ENCODE peak calls at places on chromosomes 13 and 19, in eight cellular contexts. L is effector memory CD4-positive, alpha-beta T cell; O is MM.1S; E is SK-N-SH; F is lung; R is esophagus squamous epithelium; H is tibial artery; G is tibial nerve. K is an unnamed sample. For H3K4me1, the result is how much of the 10 kb centered on the place peaks cover.

GRCh38 chr13:70237131-70237530 is 128.9 kb upstream of the KLHL1 start:
- DNase-seq in H (no peak), E (no peak), F (no peak), L (no peak), R (no peak), O (no peak), G (no peak), K (no peak)

GRCh38 chr19:44671400-44671799 is at the start of gene CEACAM19:
- DNase-seq in F (no peak), E (no peak), H (no peak), R (no peak), G (no peak), L (no peak), O (no peak), K (no peak)

GRCh38 chr19:11978492-11979100 is 13.8 kb downstream of the ZNF763 start:
- DNase-seq in H (no peak), R (no peak), G (no peak), O (no peak), F (no peak), L (no peak), E (no peak), K (no peak)

GRCh38 chr13:32988588-32989256 is 27.5 kb upstream of the KL start:
- DNase-seq in O (no peak), H (no peak), E (no peak), R (no peak), F (no peak), G (no peak), L (no peak), K (no peak)

GRCh38 chr19:10230155-10230903 is 802 bp downstream of the S1PR2 start:
- DNase-seq in H (peak), O (no peak), E (peak), L (peak), R (no peak), F (peak), G (peak), K (peak)

GRCh38 chr19:19155495-19156219 is 14.4 kb downstream of the MEF2B start:
- DNase-seq in O (no peak), R (no peak), F (no peak), H (no peak), L (no peak), G (no peak), E (no peak), K (no peak)

GRCh38 chr13:95367309-95367843 is 66.1 kb upstream of the ABCC4 start:
- DNase-seq in R (no peak), O (no peak), E (peak), G (no peak), F (no peak), H (no peak), L (no peak), K (no peak)

GRCh38 chr19:10936661-10937084 is 8.1 kb downstream of the TIMM29 start:
- DNase-seq in E (peak), R (no peak), L (no peak), O (peak), G (no peak), F (no peak), H (no peak), K (peak)

GRCh38 chr13:21548577-21548976 is 55.4 kb downstream of the MICU2 start:
- DNase-seq in H (no peak), R (no peak), E (no peak), O (no peak), G (no peak), L (no peak), F (no peak), K (no peak)

GRCh38 chr19:7788933-7789323 is 25.9 kb downstream of the CLEC4M start:
- DNase-seq in F (no peak), O (no peak), R (no peak), E (no peak), H (no peak), L (no peak), G (no peak), K (no peak)
- H3K4me3 ChIP-seq in F (peak), O (no peak), R (peak), E (no peak), H (no peak), L (no peak), G (no peak), K (no peak)

DNA sequence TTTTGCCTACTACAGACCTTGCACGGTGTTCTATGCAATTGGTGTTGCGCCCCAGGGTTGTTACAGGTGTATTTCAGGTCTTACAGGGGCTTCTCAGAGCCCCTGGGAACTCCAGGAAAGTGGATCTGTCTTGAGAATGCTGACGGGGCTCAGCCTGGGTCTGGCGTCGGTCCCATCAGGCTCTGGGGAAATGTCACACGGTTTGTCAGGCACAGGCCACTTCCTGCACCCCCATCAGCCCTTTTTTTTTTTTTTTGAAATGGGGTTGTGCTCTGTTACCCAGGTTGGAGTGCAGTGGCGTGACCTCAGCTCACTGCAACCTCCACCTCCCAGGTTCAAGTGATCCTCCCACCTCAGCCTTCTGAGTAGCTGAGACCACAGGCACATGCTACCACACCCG is 13.2 kb downstream of the CLEC4G start:
- DNase-seq in O (no peak), E (no peak), L (no peak), F (no peak), H (no peak), R (no peak), G (no peak), K (no peak)
- H3K4me1 ChIP-seq in O (under half), E (under half), L (under half), F (under half), H (under half), R (under half), G (under half), K (under half)

GRCh38 chr19:31387662-31388175 is 38.5 kb upstream of the TSHZ3 start:
- DNase-seq in R (no peak), F (no peak), L (no peak), H (no peak), E (no peak), G (no peak), O (no peak), K (no peak)
- H3K27ac ChIP-seq in R (no peak), F (no peak), L (no peak), H (no peak), E (no peak), G (no peak), O (no peak), K (no peak)

GRCh38 chr13:99432637-99433542 is 68.4 kb upstream of the TM9SF2 start:
- DNase-seq in L (peak), O (peak), F (peak), H (peak), G (peak), E (no peak), R (peak), K (peak)
- H3K4me3 ChIP-seq in L (peak), O (peak), F (no peak), H (no peak), G (no peak), E (no peak), R (peak), K (peak)